ENCODE peak calls at places on chromosomes 13 and 19, in four cellular contexts. L is GM23248, Q is HCT116, T is OCI-LY7. G is an unnamed sample.
A peak's percentile ranks its signal among the peaks of the same experiment; 100 is the strongest.

GRCh38 chr19:49662011-49662410 is 3.6 kb downstream of the IRF3 start:
- DNase-seq in Q (no peak), L (no peak), T (no peak), G (no peak)

GRCh38 chr13:60627071-60627686 is 230.2 kb downstream of the TDRD3 start:
- DNase-seq in Q (peak; percentile 19), L (peak; percentile 50), T (peak; percentile 37), G (peak; percentile 79)

GRCh38 chr19:16160943-16161560 is 12.3 kb downstream of the CIB3 start:
- DNase-seq in Q (peak; percentile 95), L (peak; percentile 83), T (no peak), G (no peak)

GRCh38 chr13:95497307-95497943 is 55.1 kb upstream of the CLDN10 start:
- DNase-seq in T (no peak), Q (no peak), L (no peak), G (no peak)

GRCh38 chr13:98390086-98390697 is 186.7 kb downstream of the STK24 start:
- DNase-seq in T (no peak), L (peak; percentile 32), Q (no peak), G (no peak)

GRCh38 chr19:4172861-4173473 is 9.4 kb downstream of the SIRT6 start:
- DNase-seq in L (peak; percentile 69), T (no peak), Q (no peak), G (peak; percentile 70)

GRCh38 chr19:42081584-42082258 is 5.8 kb downstream of the ZNF574 start:
- DNase-seq in L (peak; percentile 76), T (peak; percentile 68), Q (no peak), G (peak; percentile 83)

GRCh38 chr13:69109891-69110525 is 997.6 kb upstream of the ATXN8OS start:
- DNase-seq in T (no peak), Q (no peak), L (no peak), G (no peak)

GRCh38 chr19:53112286-53112685 is 9.1 kb upstream of the ZNF160 start:
- DNase-seq in T (no peak), L (peak; percentile 67), Q (no peak), G (no peak)

GRCh38 chr13:29059837-29060236 is 239.7 kb downstream of the MTUS2 start:
- DNase-seq in T (no peak), L (no peak), Q (no peak), G (no peak)

GRCh38 chr19:41264581-41265375 is 606 bp downstream of the HNRNPUL1 start:
- DNase-seq in Q (no peak), T (peak; percentile 64), L (peak; percentile 67), G (peak; percentile 89)

GRCh38 chr13:37981932-37982331 is 112.4 kb upstream of the TRPC4 start:
- DNase-seq in T (no peak), Q (no peak), L (no peak), G (no peak)

GRCh38 chr13:92573467-92574057 is 653.0 kb upstream of the GPC6 start:
- DNase-seq in Q (no peak), T (no peak), L (peak; percentile 9), G (peak; percentile 41)

GRCh38 chr13:68046900-68047299 is 816.8 kb upstream of the PCDH9 start:
- DNase-seq in L (no peak), Q (no peak), T (no peak), G (no peak)

GRCh38 chr13:32032780-32033179 is 1.2 kb downstream of the FRY start:
- DNase-seq in Q (no peak), T (no peak), L (no peak), G (no peak)

GRCh38 chr19:18304496-18305312 is 18.2 kb downstream of the LSM4 start:
- DNase-seq in Q (no peak), T (peak; percentile 83), L (peak; percentile 94), G (peak; percentile 84)

GRCh38 chr13:27128825-27129627 is 42.6 kb downstream of the USP12 start:
- DNase-seq in T (no peak), L (no peak), Q (no peak), G (no peak)

GRCh38 chr19:677201-677600 is 1.0 kb downstream of the FSTL3 start:
- DNase-seq in L (peak; percentile 93), Q (no peak), T (no peak), G (no peak)

GRCh38 chr13:33380487-33381079 is 95.0 kb upstream of the STARD13 start:
- DNase-seq in Q (no peak), T (no peak), L (no peak), G (no peak)

GRCh38 chr13:114107686-114108081 is 24.7 kb downstream of the RASA3 start:
- DNase-seq in Q (no peak), L (peak; percentile 86), T (no peak), G (no peak)

GRCh38 chr13:111403266-111403665 is 82.8 kb downstream of the TEX29 start:
- DNase-seq in Q (no peak), L (no peak), T (no peak), G (peak; percentile 34)

GRCh38 chr13:48400090-48400694 is 12.7 kb downstream of the LPAR6 start:
- DNase-seq in L (peak; percentile 59), T (no peak), Q (no peak), G (peak; percentile 58)

GRCh38 chr19:42440357-42441046 is 2.2 kb downstream of the CXCL17 start:
- DNase-seq in Q (peak; percentile 42), T (peak; percentile 83), L (peak; percentile 89), G (peak; percentile 94)

GRCh38 chr13:84591444-84591843 is 709.2 kb upstream of the SLITRK1 start:
- DNase-seq in L (no peak), T (no peak), Q (no peak), G (no peak)

GRCh38 chr19:53864308-53864836 is 3.3 kb upstream of the MYADM start:
- DNase-seq in T (no peak), Q (no peak), L (no peak), G (no peak)

GRCh38 chr13:113112893-113113845 is 7.6 kb downstream of the F7 start:
- DNase-seq in Q (no peak), L (no peak), T (no peak), G (no peak)

GRCh38 chr19:39299404-39299803 is 3.2 kb downstream of the IFNL1 start:
- DNase-seq in L (no peak), Q (no peak), T (no peak), G (no peak)

GRCh38 chr19:49019242-49019932 is 2.5 kb upstream of the LHB start:
- DNase-seq in L (peak; percentile 77), Q (peak; percentile 58), T (peak; percentile 56), G (peak; percentile 75)

GRCh38 chr19:34357431-34357830 is 7.6 kb upstream of the GPI start:
- DNase-seq in T (no peak), Q (no peak), L (no peak), G (no peak)

DNA sequence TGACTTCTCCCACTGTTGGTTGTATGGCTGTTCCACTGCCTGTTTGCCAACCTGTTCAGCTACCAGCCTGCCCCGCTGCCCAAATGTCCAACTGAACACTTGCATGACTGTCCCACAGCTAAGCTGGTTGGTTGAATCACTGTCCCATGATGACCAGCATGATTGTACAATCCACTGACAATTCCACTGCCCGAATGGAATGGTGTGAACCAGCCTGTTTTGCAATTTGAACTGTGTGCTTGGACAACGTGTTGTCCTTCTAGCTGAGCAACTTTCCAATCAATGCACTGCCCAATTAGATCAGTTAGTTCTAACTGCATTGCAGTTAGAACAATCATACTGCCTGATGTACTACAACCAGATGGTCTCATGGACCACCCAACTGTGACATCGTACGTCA is 8.7 kb downstream of the ADAMTS10 start:
- DNase-seq in T (no peak), L (no peak), Q (no peak), G (no peak)
- H3K4me3 ChIP-seq in T (no peak overlapping the region), L (no peak overlapping the region), Q (no peak overlapping the region), G (no peak overlapping the region)

GRCh38 chr19:31413353-31413752 is 64.1 kb upstream of the TSHZ3 start:
- DNase-seq in L (no peak), T (no peak), Q (no peak), G (no peak)

GRCh38 chr19:31402931-31403330 is 53.7 kb upstream of the TSHZ3 start:
- DNase-seq in Q (no peak), T (no peak), L (peak; percentile 46), G (no peak)

GRCh38 chr19:31406106-31406505 is 56.9 kb upstream of the TSHZ3 start:
- DNase-seq in Q (no peak), T (no peak), L (no peak), G (no peak)

GRCh38 chr19:31408460-31409124 is 59.4 kb upstream of the TSHZ3 start:
- DNase-seq in Q (no peak), L (peak; percentile 90), T (no peak), G (no peak)
- H3K9me2 ChIP-seq in Q (no peaks in the 10 kb centered on the region), L (no peaks in the 10 kb centered on the region), T (no peaks in the 10 kb centered on the region), G (no peaks in the 10 kb centered on the region)

DNA sequence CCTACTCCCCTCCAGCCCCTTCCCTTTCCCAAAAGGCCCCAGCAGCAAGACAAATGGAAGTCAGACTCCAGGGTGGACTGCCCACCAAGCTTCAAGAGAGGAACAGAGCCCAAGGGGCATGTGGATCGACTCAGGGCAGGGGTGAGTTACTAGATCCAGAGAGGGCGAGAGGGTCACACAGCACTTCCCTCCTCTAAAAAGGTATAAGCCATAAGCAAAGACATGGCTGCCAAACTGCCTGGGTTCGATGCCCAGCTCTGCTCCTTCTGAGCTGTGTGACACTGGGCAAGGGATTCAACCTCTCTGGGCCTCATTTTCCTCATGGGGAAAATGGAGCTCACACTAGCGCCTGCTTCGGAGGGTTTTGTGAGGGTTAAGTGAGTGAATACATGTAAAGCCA is 3.8 kb downstream of the PPP1R14A start:
- DNase-seq in L (no peak), Q (no peak), T (no peak), G (no peak)
- H3K4me1 ChIP-seq in L (peaks cover 12% of the 10 kb centered on the region), Q (no peaks in the 10 kb centered on the region), T (peaks cover 5% of the 10 kb centered on the region), G (peaks cover 8% of the 10 kb centered on the region)

GRCh38 chr13:77916481-77916880 is 2.1 kb downstream of the EDNRB start:
- DNase-seq in L (no peak), T (no peak), Q (no peak), G (no peak)
- H3K4me3 ChIP-seq in L (no peak overlapping the region), T (no peak overlapping the region), Q (no peak overlapping the region), G (no peak overlapping the region)

G was measured in Karpas-422.